ENCODE peak calls at places on chromosomes 6 and 20, in six cellular contexts. U is HepG2, S is HCT116, M is K562, G is H1, N is GM12878. D is an unnamed sample.

GRCh38 chr6:158213925-158214674 is 46.0 kb downstream of the GTF2H5 start:
- DNase-seq in U (peak; percentile 84), S (peak; percentile 75), M (peak; percentile 87), G (no peak), N (peak; percentile 23), D (peak; percentile 62)

GRCh38 chr20:51542033-51542893 is at the start of gene NFATC2:
- DNase-seq in U (peak; percentile 65), S (no peak), M (peak; percentile 74), G (peak; percentile 77), N (no peak), D (no peak)

GRCh38 chr6:49464691-49465090 is 1.5 kb downstream of the CENPQ start:
- DNase-seq in U (no peak), S (no peak), M (no peak), G (no peak), N (no peak), D (no peak)

GRCh38 chr6:68559716-68560115 is 75.4 kb upstream of the ADGRB3 start:
- DNase-seq in U (no peak), S (no peak), M (peak; percentile 25), G (no peak), N (no peak), D (peak; percentile 15)

GRCh38 chr6:125302840-125303511 is 1.2 kb upstream of the HDDC2 start:
- DNase-seq in U (no peak), S (no peak), M (peak; percentile 51), G (no peak), N (no peak), D (no peak)

GRCh38 chr6:41728954-41729353 is 6.5 kb downstream of the TFEB start:
- DNase-seq in U (no peak), S (no peak), M (no peak), G (no peak), N (no peak), D (no peak)

GRCh38 chr6:11714116-11714797 is 64.3 kb downstream of the ADTRP start:
- DNase-seq in U (no peak), S (no peak), M (no peak), G (no peak), N (peak; percentile 79), D (no peak)

GRCh38 chr6:84635081-84635745 is 129.2 kb downstream of the TBX18 start:
- DNase-seq in U (no peak), S (no peak), M (no peak), G (no peak), N (no peak), D (no peak)

GRCh38 chr6:158870418-158870957 is 51.3 kb upstream of the EZR start:
- DNase-seq in U (no peak), S (no peak), M (no peak), G (no peak), N (no peak), D (no peak)

GRCh38 chr6:90110971-90111370 is 185.7 kb downstream of the BACH2 start:
- DNase-seq in U (no peak), S (no peak), M (no peak), G (no peak), N (no peak), D (no peak)

GRCh38 chr20:14337400-14338171 is at the start of gene FLRT3:
- DNase-seq in U (peak; percentile 93), S (peak; percentile 83), M (peak; percentile 4), G (peak; percentile 58), N (peak; percentile 70), D (peak; percentile 76)

GRCh38 chr20:24691901-24692351 is 222.5 kb downstream of the SYNDIG1 start:
- DNase-seq in U (no peak), S (no peak), M (no peak), G (peak; percentile 17), N (no peak), D (no peak)

GRCh38 chr6:161319231-161319630 is 45.4 kb upstream of the AGPAT4 start:
- DNase-seq in U (no peak), S (no peak), M (peak; percentile 19), G (no peak), N (no peak), D (no peak)

GRCh38 chr20:63103402-63104311 is 96.9 kb upstream of the BHLHE23 start:
- DNase-seq in U (no peak), S (no peak), M (no peak), G (no peak), N (no peak), D (no peak)

GRCh38 chr6:27512525-27512924 is 39.6 kb upstream of the ZNF184 start:
- DNase-seq in U (no peak), S (no peak), M (no peak), G (no peak), N (no peak), D (no peak)

GRCh38 chr6:2351807-2352431 is 106.5 kb upstream of the GMDS start:
- DNase-seq in U (no peak), S (no peak), M (no peak), G (no peak), N (no peak), D (no peak)

GRCh38 chr6:116596815-116597214 is 19.5 kb upstream of the RSPH4A start:
- DNase-seq in U (peak; percentile 23), S (no peak), M (peak; percentile 34), G (no peak), N (no peak), D (no peak)

GRCh38 chr6:130754786-130755367 is 72.3 kb upstream of the SMLR1 start:
- DNase-seq in U (no peak), S (no peak), M (no peak), G (no peak), N (no peak), D (no peak)

GRCh38 chr6:118509009-118509617 is 39.0 kb upstream of the PLN start:
- DNase-seq in U (peak; percentile 26), S (peak; percentile 35), M (peak; percentile 41), G (no peak), N (no peak), D (peak; percentile 6)

GRCh38 chr20:62570403-62570802 is 71.9 kb upstream of the SLCO4A1 start:
- DNase-seq in U (no peak), S (no peak), M (no peak), G (no peak), N (no peak), D (no peak)

GRCh38 chr20:25247100-25247665 is 702 bp upstream of the PYGB start:
- DNase-seq in U (peak; percentile 82), S (peak; percentile 37), M (peak; percentile 69), G (peak; percentile 86), N (no peak), D (no peak)

GRCh38 chr20:52104546-52105044 is 87.0 kb downstream of the ZFP64 start:
- DNase-seq in U (no peak), S (no peak), M (no peak), G (peak; percentile 86), N (no peak), D (peak; percentile 56)

GRCh38 chr6:28446818-28447511 is 3.7 kb upstream of the ZSCAN23 start:
- DNase-seq in U (no peak), S (no peak), M (no peak), G (peak; percentile 69), N (no peak), D (no peak)

GRCh38 chr20:50572922-50573777 is 63.0 kb downstream of the PTPN1 start:
- DNase-seq in U (no peak), S (no peak), M (no peak), G (no peak), N (no peak), D (no peak)

GRCh38 chr6:109793793-109794192 is 102.7 kb downstream of the FIG4 start:
- DNase-seq in U (no peak), S (peak; percentile 83), M (peak; percentile 51), G (no peak), N (no peak), D (no peak)

GRCh38 chr6:137309078-137309762 is 90.0 kb upstream of the IFNGR1 start:
- DNase-seq in U (peak; percentile 56), S (peak; percentile 22), M (peak; percentile 68), G (peak; percentile 52), N (peak; percentile 15), D (no peak)
- TF ChIP-seq ZNF274 in U (no peak), S (no peak), M (no peak), G (no peak), N (no peak), D (no peak)

GRCh38 chr6:106907754-106908153 is 66.8 kb downstream of the CD24 start:
- DNase-seq in U (no peak), S (no peak), M (no peak), G (no peak), N (no peak), D (no peak)

GRCh38 chr6:106906227-106906626 is 68.3 kb downstream of the CD24 start:
- DNase-seq in U (no peak), S (no peak), M (no peak), G (no peak), N (no peak), D (no peak)

GRCh38 chr6:106910999-106911949 is 63.3 kb downstream of the CD24 start:
- DNase-seq in U (peak; percentile 89), S (no peak), M (peak; percentile 68), G (no peak), N (no peak), D (no peak)

GRCh38 chr6:106913111-106913510 is 61.4 kb downstream of the CD24 start:
- DNase-seq in U (no peak), S (no peak), M (no peak), G (no peak), N (no peak), D (no peak)

GRCh38 chr6:106908386-106908840 is 66.1 kb downstream of the CD24 start:
- DNase-seq in U (no peak), S (no peak), M (no peak), G (no peak), N (no peak), D (no peak)
- H3K4me3 ChIP-seq in U (no peak overlapping the region), S (no peak overlapping the region), M (no peak overlapping the region), G (no peak overlapping the region), N (no peak overlapping the region), D (no peak overlapping the region)

DNA sequence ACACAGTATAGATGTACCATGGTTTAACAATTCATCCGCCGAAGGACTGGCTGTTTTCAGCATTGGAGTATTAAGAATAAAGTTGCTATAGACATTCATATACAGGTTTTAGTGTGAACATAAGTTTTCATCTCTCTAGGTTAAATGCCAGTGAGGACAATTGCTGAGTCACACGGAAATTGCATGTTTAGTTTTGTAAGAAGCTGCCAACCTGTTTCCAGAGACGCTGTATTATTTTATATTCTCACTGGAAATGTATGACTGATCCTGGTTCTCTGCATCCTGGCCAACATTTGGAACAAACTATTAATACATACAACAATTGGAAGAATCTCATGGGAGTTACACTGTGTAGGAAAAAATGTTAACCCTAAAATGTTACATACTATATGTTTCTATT is 16.7 kb upstream of the TGM6 start:
- DNase-seq in U (no peak), S (no peak), M (no peak), G (no peak), N (no peak), D (no peak)
- TF ChIP-seq ZNF274 in U (no peak), S (no peak), M (no peak), G (no peak), N (no peak), D (no peak)

GRCh38 chr6:87848616-87849015 is 146.6 kb upstream of the AKIRIN2 start:
- DNase-seq in U (no peak), S (no peak), M (no peak), G (no peak), N (no peak), D (no peak)

GRCh38 chr6:87847135-87847829 is 145.2 kb upstream of the AKIRIN2 start:
- DNase-seq in U (no peak), S (no peak), M (no peak), G (no peak), N (no peak), D (no peak)

GRCh38 chr6:87847830-87848210 is 145.8 kb upstream of the AKIRIN2 start:
- DNase-seq in U (no peak), S (no peak), M (no peak), G (no peak), N (no peak), D (no peak)

GRCh38 chr6:87851674-87852260 is 149.7 kb upstream of the AKIRIN2 start:
- DNase-seq in U (no peak), S (no peak), M (no peak), G (no peak), N (no peak), D (no peak)

GRCh38 chr6:87846446-87846845 is 144.4 kb upstream of the AKIRIN2 start:
- DNase-seq in U (no peak), S (no peak), M (no peak), G (no peak), N (no peak), D (no peak)
- H3K4me3 ChIP-seq in U (no peak overlapping the region), S (no peak overlapping the region), M (no peak overlapping the region), G (no peak overlapping the region), N (no peak overlapping the region), D (no peak overlapping the region)